ENCODE peak calls at places on chromosome 9, in eight cellular contexts. I is hepatic stellate cell; C is stimulated activated CD8-positive, alpha-beta memory T cell treated with anti-CD3 and anti-CD28 coated beads, Interleukin-15, amount 100 ng/mL, for 24 hours; G is effector memory CD4-positive, alpha-beta T cell; H is ureter; B is GM23338; Y is osteocyte; D is activated T-helper 1 cell treated with Interleukin-2 at 50 U/mL for 16 hours. L is an unnamed sample.

GRCh38 chr9:3879731-3880493 is 354.1 kb upstream of the RFX3 start:
- DNase-seq in I (no peak), C (no peak), G (no peak), H (no peak), B (no peak), Y (no peak), D (no peak), L (no peak)

GRCh38 chr9:23582836-23583235 is 243.2 kb downstream of the ELAVL2 start:
- DNase-seq in I (no peak), C (no peak), G (no peak), H (no peak), B (no peak), Y (no peak), D (no peak), L (no peak)

GRCh38 chr9:109026306-109026705 is 13.0 kb upstream of the CTNNAL1 start:
- DNase-seq in I (no peak), C (no peak), G (no peak), H (no peak), B (no peak), Y (no peak), D (no peak), L (no peak)

GRCh38 chr9:38068616-38068865 is 486 bp downstream of the SHB start:
- DNase-seq in I (no peak), C (peak), G (no peak), H (peak), B (peak), Y (no peak), D (peak), L (peak)

GRCh38 chr9:22307013-22307711 is 139.5 kb upstream of the DMRTA1 start:
- DNase-seq in I (peak), C (no peak), G (no peak), H (no peak), B (peak), Y (no peak), D (no peak), L (peak)

GRCh38 chr9:115591584-115591984 is 473.6 kb upstream of the TNC start:
- DNase-seq in I (peak), C (no peak), G (no peak), H (peak), B (peak), Y (peak), D (no peak), L (peak)

GRCh38 chr9:79233542-79233941 is 338.2 kb upstream of the TLE4 start:
- DNase-seq in I (no peak), C (no peak), G (no peak), H (no peak), B (peak), Y (no peak), D (no peak), L (peak)

GRCh38 chr9:136081113-136081825 is 13.8 kb downstream of the NACC2 start:
- DNase-seq in I (no peak), C (no peak), G (no peak), H (no peak), B (no peak), Y (no peak), D (no peak), L (no peak)

GRCh38 chr9:131382850-131383729 is 10.8 kb upstream of the PRRC2B start:
- DNase-seq in I (peak), C (no peak), G (no peak), H (no peak), B (peak), Y (no peak), D (no peak), L (peak)

GRCh38 chr9:87108639-87109038 is 161.3 kb upstream of the GAS1 start:
- DNase-seq in I (no peak), C (no peak), G (no peak), H (no peak), B (no peak), Y (no peak), D (no peak), L (no peak)

GRCh38 chr9:129716091-129716490 is 36.8 kb downstream of the PTGES start:
- DNase-seq in I (peak), C (no peak), G (no peak), H (no peak), B (no peak), Y (no peak), D (no peak), L (no peak)

GRCh38 chr9:95110956-95111525 is 206.5 kb downstream of the FANCC start:
- DNase-seq in I (no peak), C (no peak), G (no peak), H (no peak), B (no peak), Y (no peak), D (no peak), L (no peak)

GRCh38 chr9:131577005-131578000 is 32.0 kb downstream of the PRRT1B start:
- DNase-seq in I (no peak), C (no peak), G (no peak), H (no peak), B (no peak), Y (no peak), D (no peak), L (no peak)

GRCh38 chr9:127058645-127059021 is 63.8 kb downstream of the ANGPTL2 start:
- DNase-seq in I (no peak), C (no peak), G (no peak), H (no peak), B (no peak), Y (no peak), D (no peak), L (peak)

GRCh38 chr9:116901260-116901659 is 214.2 kb downstream of the TRIM32 start:
- DNase-seq in I (no peak), C (no peak), G (no peak), H (no peak), B (no peak), Y (no peak), D (no peak), L (no peak)

GRCh38 chr9:2018162-2018643 is 3.1 kb downstream of the SMARCA2 start:
- DNase-seq in I (no peak), C (no peak), G (no peak), H (no peak), B (no peak), Y (no peak), D (no peak), L (no peak)

GRCh38 chr9:19028835-19029451 is 4.1 kb downstream of the SAXO1 start:
- DNase-seq in I (peak), C (no peak), G (no peak), H (peak), B (peak), Y (no peak), D (no peak), L (peak)